ENCODE peak calls at places on chromosomes 4 and X, in six cellular contexts. Q, H, U, T, G and J are unnamed samples.
A peak's percentile ranks its signal among the peaks of the same experiment; 100 is the strongest.

GRCh38 chr4:110518889-110519490 is 43.0 kb downstream of the ENPEP start:
- DNase-seq in Q (no peak), H (no peak), U (no peak), T (no peak), G (no peak), J (no peak)

GRCh38 chr4:148284526-148285193 is 157.6 kb downstream of the NR3C2 start:
- DNase-seq in Q (no peak), H (no peak), U (no peak), T (no peak), G (no peak), J (no peak)

GRCh38 chrX:71619193-71619592 is 882 bp upstream of the CXCR3 start:
- DNase-seq in Q (no peak), H (peak; percentile 27), U (no peak), T (no peak), G (no peak), J (no peak)

GRCh38 chr4:20629180-20630115 is 70.8 kb upstream of the PACRGL start:
- DNase-seq in Q (no peak), H (no peak), U (no peak), T (no peak), G (no peak), J (no peak)

GRCh38 chr4:159021597-159022385 is 81.1 kb upstream of the RAPGEF2 start:
- DNase-seq in Q (no peak), H (no peak), U (no peak), T (no peak), G (no peak), J (no peak)

GRCh38 chrX:37332987-37333658 is 16.0 kb upstream of the PRRG1 start:
- DNase-seq in Q (no peak), H (no peak), U (no peak), T (no peak), G (no peak), J (no peak)

GRCh38 chr4:48331577-48332340 is 9.6 kb upstream of the SLAIN2 start:
- DNase-seq in Q (no peak), H (no peak), U (no peak), T (no peak), G (no peak), J (no peak)

GRCh38 chr4:159174645-159175147 is 71.8 kb downstream of the RAPGEF2 start:
- DNase-seq in Q (no peak), H (no peak), U (no peak), T (no peak), G (no peak), J (no peak)

GRCh38 chr4:102759835-102760644 is 728 bp downstream of the MANBA start:
- DNase-seq in Q (peak; percentile 61), H (peak; percentile 44), U (no peak), T (peak; percentile 15), G (peak; percentile 21), J (peak; percentile 38)

GRCh38 chr4:72312032-72312650 is 256.9 kb downstream of the ADAMTS3 start:
- DNase-seq in Q (peak; percentile 59), H (no peak), U (peak; percentile 93), T (peak; percentile 51), G (no peak), J (peak; percentile 59)

GRCh38 chr4:140363051-140363450 is 10.4 kb upstream of the SCOC start:
- DNase-seq in Q (no peak), H (no peak), U (no peak), T (no peak), G (no peak), J (no peak)

GRCh38 chr4:133921280-133922195 is 280.1 kb downstream of the PABPC4L start:
- DNase-seq in Q (no peak), H (no peak), U (no peak), T (no peak), G (no peak), J (no peak)

GRCh38 chr4:163662761-163663160 is 168.3 kb downstream of the TMA16 start:
- DNase-seq in Q (no peak), H (no peak), U (no peak), T (no peak), G (no peak), J (no peak)

GRCh38 chr4:154084864-154085263 is 296.0 kb upstream of the SFRP2 start:
- DNase-seq in Q (no peak), H (no peak), U (no peak), T (no peak), G (no peak), J (no peak)

GRCh38 chr4:185683222-185683621 is 128.8 kb downstream of the SORBS2 start:
- DNase-seq in Q (no peak), H (no peak), U (no peak), T (no peak), G (no peak), J (no peak)

GRCh38 chrX:38664285-38664684 is 102.9 kb downstream of the TSPAN7 start:
- DNase-seq in Q (no peak), H (no peak), U (no peak), T (no peak), G (peak; percentile 7), J (peak; percentile 6)

GRCh38 chr4:8427761-8428287 is 12.7 kb downstream of the ACOX3 start:
- DNase-seq in Q (peak; percentile 34), H (no peak), U (peak; percentile 70), T (no peak), G (no peak), J (no peak)

GRCh38 chr4:139873111-139873866 is 207.7 kb downstream of the MGST2 start:
- DNase-seq in Q (no peak), H (no peak), U (no peak), T (no peak), G (no peak), J (no peak)

GRCh38 chr4:30283336-30283735 is 436.8 kb upstream of the PCDH7 start:
- DNase-seq in Q (no peak), H (no peak), U (no peak), T (no peak), G (no peak), J (no peak)

GRCh38 chr4:76640252-76640925 is 205.4 kb downstream of the SHROOM3 start:
- DNase-seq in Q (peak; percentile 81), H (no peak), U (no peak), T (no peak), G (no peak), J (no peak)

GRCh38 chr4:2058264-2059033 is 678 bp upstream of the NAT8L start:
- DNase-seq in Q (no peak), H (no peak), U (no peak), T (no peak), G (peak; percentile 49), J (no peak)

GRCh38 chr4:43316813-43317212 is 424.3 kb downstream of the GRXCR1 start:
- DNase-seq in Q (no peak), H (no peak), U (no peak), T (no peak), G (no peak), J (no peak)

GRCh38 chrX:35251229-35251628 is 308.6 kb downstream of the FAM47B start:
- DNase-seq in Q (no peak), H (no peak), U (no peak), T (no peak), G (no peak), J (no peak)

GRCh38 chrX:2848806-2849420 is 20.2 kb downstream of the GYG2 start:
- DNase-seq in Q (no peak), H (no peak), U (no peak), T (no peak), G (no peak), J (no peak)

GRCh38 chr4:84585276-84585675 is 2.3 kb downstream of the CDS1 start:
- DNase-seq in Q (no peak), H (no peak), U (no peak), T (no peak), G (no peak), J (no peak)
- H3K27ac ChIP-seq in Q (no peak overlapping the region), H (no peak overlapping the region), U (no peak overlapping the region), T (no peak overlapping the region), G (no peak overlapping the region), J (no peak overlapping the region)

DNA sequence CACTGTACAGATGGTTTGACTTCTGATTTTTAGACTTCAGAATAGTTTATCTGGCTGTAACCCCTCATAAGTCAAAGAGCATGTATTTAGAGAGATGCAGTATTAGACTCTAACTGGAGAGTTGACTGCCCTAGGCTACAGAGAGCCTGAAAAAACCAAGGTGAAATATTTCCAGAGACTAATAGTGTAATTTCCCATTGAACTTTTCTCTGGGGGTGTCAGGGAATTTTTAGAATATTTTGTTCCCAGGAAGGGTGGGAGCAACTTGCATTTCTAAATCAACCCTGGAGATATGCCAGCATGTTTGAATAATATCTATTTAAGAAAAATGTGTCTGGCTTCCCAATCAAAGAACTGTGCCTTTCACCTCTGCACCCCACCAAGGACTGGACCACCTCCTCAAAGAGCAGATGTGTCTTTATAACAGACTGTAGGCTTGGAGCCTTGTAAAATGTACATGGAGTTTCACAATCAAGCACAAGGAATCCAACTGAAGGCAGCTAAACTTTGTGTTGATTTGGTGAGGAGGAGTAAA is 2.0 kb downstream of the ANXA3 start:
- DNase-seq in Q (no peak), H (no peak), U (no peak), T (no peak), G (no peak), J (peak; percentile 6)
- H3K27ac ChIP-seq in Q (peak overlapping the region; percentile 33), H (no peak overlapping the region), U (peak overlapping the region; percentile 40), T (peak overlapping the region; percentile 95), G (peak overlapping the region; percentile 94), J (peak overlapping the region; percentile 91)

GRCh38 chr4:7342223-7342576 is 92.5 kb downstream of the PSAPL1 start:
- DNase-seq in Q (no peak), H (no peak), U (peak; percentile 35), T (no peak), G (no peak), J (no peak)
- H3K27ac ChIP-seq in Q (no peak overlapping the region), H (no peak overlapping the region), U (no peak overlapping the region), T (no peak overlapping the region), G (no peak overlapping the region), J (no peak overlapping the region)

GRCh38 chr4:55373461-55373860 is 22.3 kb upstream of the TMEM165 start:
- DNase-seq in Q (no peak), H (no peak), U (no peak), T (no peak), G (no peak), J (no peak)

GRCh38 chr4:55381502-55381901 is 14.3 kb upstream of the TMEM165 start:
- DNase-seq in Q (no peak), H (no peak), U (no peak), T (no peak), G (no peak), J (no peak)

GRCh38 chr4:55376698-55377097 is 19.1 kb upstream of the TMEM165 start:
- DNase-seq in Q (no peak), H (no peak), U (no peak), T (no peak), G (no peak), J (no peak)

GRCh38 chr4:55382515-55383003 is 13.2 kb upstream of the TMEM165 start:
- DNase-seq in Q (no peak), H (no peak), U (no peak), T (no peak), G (no peak), J (no peak)

DNA sequence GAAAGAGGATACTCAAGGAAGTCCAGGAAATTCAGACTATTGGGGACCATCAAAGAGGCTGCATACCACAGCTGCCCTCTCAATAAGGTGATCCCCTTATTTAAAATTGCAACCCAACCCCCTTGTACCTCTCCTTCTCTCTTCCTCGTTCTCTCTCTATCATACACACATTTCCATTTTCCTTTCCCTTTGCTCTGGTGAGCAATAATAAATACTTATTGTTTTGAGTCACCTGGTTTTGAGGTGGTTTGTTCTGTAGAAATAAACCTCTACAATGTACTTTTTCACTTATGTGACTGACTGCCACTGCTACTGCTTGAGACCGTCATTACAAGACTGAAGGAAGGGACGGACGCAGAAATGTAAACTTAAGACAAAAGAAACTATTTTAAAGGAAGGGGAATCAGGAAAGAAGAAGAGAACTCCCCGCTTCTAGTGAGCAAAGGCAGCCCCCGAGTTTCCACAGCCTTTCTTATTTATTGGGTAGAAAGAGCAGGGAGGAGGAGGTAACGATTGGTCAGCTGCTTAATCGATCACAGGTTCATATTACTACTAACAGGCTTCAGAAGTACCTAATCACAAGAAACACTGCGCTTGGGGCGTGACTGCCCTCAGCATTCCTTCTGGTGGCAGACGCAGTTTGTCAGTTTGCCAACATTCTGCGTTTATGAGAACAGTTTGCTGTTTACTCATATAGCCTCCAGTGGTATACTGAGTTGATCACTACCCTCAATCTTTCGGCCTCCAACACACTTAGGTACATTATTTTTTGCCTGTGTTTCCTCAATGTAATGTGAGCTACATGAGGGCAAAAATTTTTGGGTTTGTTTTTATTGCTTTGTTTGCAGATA is 16.9 kb upstream of the TMEM165 start:
- DNase-seq in Q (peak; percentile 71), H (no peak), U (no peak), T (peak; percentile 81), G (no peak), J (no peak)
- H3K27ac ChIP-seq in Q (no peak overlapping the region), H (no peak overlapping the region), U (no peak overlapping the region), T (no peak overlapping the region), G (peak overlapping the region; percentile 4), J (no peak overlapping the region)